ENCODE peak calls at places on chromosomes 3 and 15, in five cellular contexts. One of them, this sample, is unnamed. For H3K4me1, the result is how much of the 10 kb centered on the place peaks cover.

GRCh38 chr3:72692959-72693518 is 155.2 kb downstream of the SHQ1 start:
- DNase-seq in neuronal stem cell: no peak
- DNase-seq in mesenchymal stem cell: no peak
- DNase-seq in H1: no peak
- DNase-seq in trophoblast cell: no peak
- DNase-seq in this sample: peak

GRCh38 chr3:15399970-15400369 is 27.4 kb downstream of the METTL6 start:
- DNase-seq in H1: no peak
- DNase-seq in neuronal stem cell: no peak
- DNase-seq in trophoblast cell: no peak
- DNase-seq in mesenchymal stem cell: no peak
- DNase-seq in this sample: no peak

GRCh38 chr3:153169793-153170386 is 7.9 kb downstream of the RAP2B start:
- DNase-seq in mesenchymal stem cell: no peak
- DNase-seq in neuronal stem cell: no peak
- DNase-seq in H1: no peak
- DNase-seq in trophoblast cell: no peak
- DNase-seq in this sample: no peak

GRCh38 chr3:45654344-45654934 is 34.8 kb upstream of the SACM1L start:
- DNase-seq in H1: no peak
- DNase-seq in mesenchymal stem cell: no peak
- DNase-seq in trophoblast cell: peak
- DNase-seq in neuronal stem cell: no peak
- DNase-seq in this sample: no peak

GRCh38 chr3:71658131-71658530 is 67.1 kb downstream of the EIF4E3 start:
- DNase-seq in neuronal stem cell: no peak
- DNase-seq in mesenchymal stem cell: no peak
- DNase-seq in trophoblast cell: no peak
- DNase-seq in H1: no peak
- DNase-seq in this sample: no peak

GRCh38 chr3:149641011-149641728 is 16.7 kb downstream of the WWTR1 start:
- DNase-seq in H1: no peak
- DNase-seq in trophoblast cell: no peak
- DNase-seq in neuronal stem cell: no peak
- DNase-seq in mesenchymal stem cell: no peak
- DNase-seq in this sample: no peak

GRCh38 chr15:101070502-101071273 is 151.5 kb downstream of the LRRK1 start:
- DNase-seq in trophoblast cell: no peak
- DNase-seq in neuronal stem cell: no peak
- DNase-seq in H1: no peak
- DNase-seq in mesenchymal stem cell: peak
- DNase-seq in this sample: no peak

GRCh38 chr3:33989229-33989628 is 190.8 kb downstream of the PDCD6IP start:
- DNase-seq in neuronal stem cell: no peak
- DNase-seq in trophoblast cell: no peak
- DNase-seq in H1: no peak
- DNase-seq in mesenchymal stem cell: no peak
- DNase-seq in this sample: peak

GRCh38 chr3:20060924-20061323 is 20.7 kb downstream of the KAT2B start:
- DNase-seq in trophoblast cell: peak
- DNase-seq in H1: no peak
- DNase-seq in neuronal stem cell: no peak
- DNase-seq in mesenchymal stem cell: peak
- DNase-seq in this sample: no peak

GRCh38 chr3:58021072-58021959 is 13.1 kb downstream of the FLNB start:
- DNase-seq in trophoblast cell: peak
- DNase-seq in neuronal stem cell: no peak
- DNase-seq in mesenchymal stem cell: no peak
- DNase-seq in H1: no peak
- DNase-seq in this sample: peak

GRCh38 chr3:24060055-24060454 is 115.0 kb downstream of the NR1D2 start:
- DNase-seq in trophoblast cell: peak
- DNase-seq in neuronal stem cell: no peak
- DNase-seq in H1: no peak
- DNase-seq in mesenchymal stem cell: peak
- DNase-seq in this sample: no peak

GRCh38 chr3:139202226-139202958 is 141.4 kb upstream of the MRPS22 start:
- DNase-seq in mesenchymal stem cell: no peak
- DNase-seq in H1: peak
- DNase-seq in neuronal stem cell: peak
- DNase-seq in trophoblast cell: peak
- DNase-seq in this sample: peak

GRCh38 chr15:85707519-85708338 is 87.0 kb downstream of the KLHL25 start:
- DNase-seq in mesenchymal stem cell: peak
- DNase-seq in trophoblast cell: peak
- DNase-seq in H1: no peak
- DNase-seq in neuronal stem cell: no peak
- DNase-seq in this sample: no peak

GRCh38 chr3:126529585-126530170 is 5.7 kb downstream of the CHST13 start:
- DNase-seq in mesenchymal stem cell: no peak
- DNase-seq in H1: no peak
- DNase-seq in neuronal stem cell: no peak
- DNase-seq in trophoblast cell: no peak
- DNase-seq in this sample: no peak

GRCh38 chr3:46470831-46471230 is 6.1 kb upstream of the LTF start:
- DNase-seq in neuronal stem cell: no peak
- DNase-seq in mesenchymal stem cell: no peak
- DNase-seq in trophoblast cell: no peak
- DNase-seq in H1: no peak
- DNase-seq in this sample: peak

GRCh38 chr15:77863491-77864105 is 213.9 kb downstream of the TBC1D2B start:
- DNase-seq in mesenchymal stem cell: no peak
- DNase-seq in neuronal stem cell: no peak
- DNase-seq in trophoblast cell: no peak
- DNase-seq in H1: no peak
- DNase-seq in this sample: peak

GRCh38 chr3:180600473-180600872 is 1.5 kb upstream of the TTC14 start:
- DNase-seq in neuronal stem cell: no peak
- DNase-seq in trophoblast cell: no peak
- DNase-seq in mesenchymal stem cell: no peak
- DNase-seq in H1: no peak
- DNase-seq in this sample: no peak

GRCh38 chr15:40421246-40422157 is 15.9 kb downstream of the IVD start:
- DNase-seq in mesenchymal stem cell: peak
- DNase-seq in H1: peak
- DNase-seq in trophoblast cell: peak
- DNase-seq in neuronal stem cell: peak
- DNase-seq in this sample: peak

GRCh38 chr3:34843479-34843870 is 795.9 kb upstream of the ARPP21 start:
- DNase-seq in trophoblast cell: no peak
- DNase-seq in mesenchymal stem cell: peak
- DNase-seq in neuronal stem cell: no peak
- DNase-seq in H1: no peak
- DNase-seq in this sample: no peak

GRCh38 chr15:60076582-60077263 is 72.6 kb downstream of the FOXB1 start:
- DNase-seq in H1: no peak
- DNase-seq in trophoblast cell: no peak
- DNase-seq in neuronal stem cell: no peak
- DNase-seq in mesenchymal stem cell: no peak
- DNase-seq in this sample: no peak

GRCh38 chr15:70424937-70425411 is 327.3 kb upstream of the TLE3 start:
- DNase-seq in neuronal stem cell: no peak
- DNase-seq in mesenchymal stem cell: no peak
- DNase-seq in trophoblast cell: no peak
- DNase-seq in H1: no peak
- DNase-seq in this sample: no peak

GRCh38 chr15:65258863-65259262 is 27.8 kb downstream of the PARP16 start:
- DNase-seq in mesenchymal stem cell: peak
- DNase-seq in H1: no peak
- DNase-seq in trophoblast cell: no peak
- DNase-seq in neuronal stem cell: no peak
- DNase-seq in this sample: no peak

GRCh38 chr15:89971592-89971997 is 29.5 kb upstream of the ZNF710 start:
- DNase-seq in mesenchymal stem cell: peak
- DNase-seq in neuronal stem cell: peak
- DNase-seq in trophoblast cell: peak
- DNase-seq in H1: peak
- DNase-seq in this sample: peak

GRCh38 chr3:107117922-107118576 is 259.2 kb upstream of the CCDC54 start:
- DNase-seq in H1: peak
- DNase-seq in mesenchymal stem cell: peak
- DNase-seq in neuronal stem cell: peak
- DNase-seq in trophoblast cell: peak
- DNase-seq in this sample: peak

GRCh38 chr3:7929319-7929889 is 572.2 kb upstream of the LMCD1 start:
- DNase-seq in neuronal stem cell: no peak
- DNase-seq in trophoblast cell: no peak
- DNase-seq in H1: no peak
- DNase-seq in mesenchymal stem cell: no peak
- DNase-seq in this sample: no peak

DNA sequence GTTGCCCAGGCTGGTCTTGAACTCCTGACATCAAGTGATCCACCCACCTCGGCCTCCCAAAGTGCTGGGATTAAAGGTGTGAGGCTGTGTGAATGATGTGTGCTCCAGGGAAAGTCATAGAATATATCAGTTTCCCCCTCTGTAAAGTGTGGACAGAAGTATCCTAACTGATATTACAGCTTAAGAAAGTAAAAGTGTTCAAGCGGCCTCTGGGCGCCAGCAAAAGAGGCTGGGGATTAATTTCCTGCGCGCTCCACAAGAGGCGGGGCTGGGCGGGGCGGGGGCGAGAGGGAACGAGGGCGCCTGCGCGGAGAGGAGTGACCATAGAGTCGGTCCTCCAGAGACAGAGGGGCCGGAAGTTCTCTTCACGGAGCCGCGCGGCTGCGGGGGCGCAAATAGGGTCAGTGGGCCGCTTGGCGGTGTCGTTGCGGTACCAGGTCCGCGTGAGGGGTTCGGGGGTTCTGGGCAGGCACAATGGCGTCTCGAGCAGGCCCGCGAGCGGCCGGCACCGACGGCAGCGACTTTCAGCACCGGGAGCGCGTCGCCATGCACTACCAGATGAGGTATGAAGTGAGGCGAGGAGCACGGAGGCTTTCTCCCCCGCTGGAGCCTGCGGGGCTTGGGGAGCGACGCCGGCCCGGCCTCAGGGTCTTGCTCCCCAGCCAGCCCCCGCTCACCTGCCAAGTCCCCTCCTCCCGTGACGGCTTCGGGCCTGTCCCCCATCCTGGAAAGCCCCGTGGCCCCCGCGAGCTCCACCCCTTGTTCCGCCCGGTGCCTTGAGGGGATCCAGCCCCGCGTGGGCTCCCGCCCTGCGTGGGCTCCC is at the start of gene JAGN1:
- DNase-seq in trophoblast cell: peak
- DNase-seq in neuronal stem cell: peak
- DNase-seq in H1: peak
- DNase-seq in mesenchymal stem cell: peak
- DNase-seq in this sample: peak
- H3K27ac ChIP-seq in trophoblast cell: peak
- H3K27ac ChIP-seq in neuronal stem cell: no peak
- H3K27ac ChIP-seq in H1: peak
- H3K27ac ChIP-seq in mesenchymal stem cell: peak
- H3K27ac ChIP-seq in this sample: no peak

DNA sequence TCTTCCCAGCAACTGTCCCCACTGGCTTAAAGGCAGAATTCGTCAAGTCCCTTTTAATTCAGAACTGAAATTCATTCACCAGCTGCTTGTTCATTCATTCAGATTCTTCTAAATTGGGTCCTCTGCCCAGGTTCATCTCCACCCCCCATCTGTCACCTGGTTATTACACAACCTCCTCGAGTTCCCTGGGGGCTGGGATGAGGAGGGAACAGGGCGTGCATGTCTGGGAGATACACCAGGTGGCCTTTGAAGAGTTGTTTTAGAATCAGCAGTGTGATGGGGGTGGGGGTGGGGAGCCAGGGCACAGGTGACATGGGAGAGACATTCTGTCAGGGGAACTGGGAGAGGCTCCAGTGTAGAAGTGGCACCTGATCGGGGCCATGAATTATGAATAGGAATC is 8.2 kb downstream of the SNX33 start:
- DNase-seq in neuronal stem cell: no peak
- DNase-seq in H1: no peak
- DNase-seq in trophoblast cell: no peak
- DNase-seq in mesenchymal stem cell: no peak
- DNase-seq in this sample: no peak
- H2BK12ac ChIP-seq in neuronal stem cell: no peak
- H2BK12ac ChIP-seq in H1: no peak
- H2BK12ac ChIP-seq in trophoblast cell: no peak
- H2BK12ac ChIP-seq in mesenchymal stem cell: no peak
- H2BK12ac ChIP-seq in this sample: no peak

DNA sequence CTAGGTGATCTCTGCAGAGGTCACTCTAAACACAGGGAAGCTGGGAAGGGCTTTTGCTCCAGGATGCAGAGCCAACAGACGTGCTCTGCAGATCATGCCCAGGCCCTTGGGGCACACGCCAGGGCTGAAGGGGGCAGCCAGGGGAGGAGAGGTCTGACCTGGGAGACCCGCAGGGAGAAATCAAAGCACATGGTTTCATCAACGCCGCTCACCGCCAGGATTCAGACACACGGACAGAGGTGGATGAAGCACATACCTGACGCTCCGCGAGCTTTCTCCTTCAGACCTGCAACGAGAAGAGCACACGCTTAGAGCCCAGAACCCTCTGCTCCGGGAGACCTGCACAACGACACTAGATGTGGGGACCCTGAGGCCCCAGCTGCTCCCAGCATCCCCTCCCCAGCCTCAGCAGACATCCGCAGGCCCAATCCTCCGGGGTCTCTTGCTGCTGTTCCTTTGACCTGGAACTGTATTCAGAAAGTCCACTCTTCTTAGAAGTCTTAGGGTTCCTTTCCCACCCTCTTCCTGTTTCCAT is 90.7 kb upstream of the IQSEC1 start:
- DNase-seq in trophoblast cell: no peak
- DNase-seq in neuronal stem cell: no peak
- DNase-seq in H1: no peak
- DNase-seq in mesenchymal stem cell: no peak
- DNase-seq in this sample: no peak
- H3K4me1 ChIP-seq in trophoblast cell: under half
- H3K4me1 ChIP-seq in neuronal stem cell: under half
- H3K4me1 ChIP-seq in H1: under half
- H3K4me1 ChIP-seq in mesenchymal stem cell: under half
- H3K4me1 ChIP-seq in this sample: under half

DNA sequence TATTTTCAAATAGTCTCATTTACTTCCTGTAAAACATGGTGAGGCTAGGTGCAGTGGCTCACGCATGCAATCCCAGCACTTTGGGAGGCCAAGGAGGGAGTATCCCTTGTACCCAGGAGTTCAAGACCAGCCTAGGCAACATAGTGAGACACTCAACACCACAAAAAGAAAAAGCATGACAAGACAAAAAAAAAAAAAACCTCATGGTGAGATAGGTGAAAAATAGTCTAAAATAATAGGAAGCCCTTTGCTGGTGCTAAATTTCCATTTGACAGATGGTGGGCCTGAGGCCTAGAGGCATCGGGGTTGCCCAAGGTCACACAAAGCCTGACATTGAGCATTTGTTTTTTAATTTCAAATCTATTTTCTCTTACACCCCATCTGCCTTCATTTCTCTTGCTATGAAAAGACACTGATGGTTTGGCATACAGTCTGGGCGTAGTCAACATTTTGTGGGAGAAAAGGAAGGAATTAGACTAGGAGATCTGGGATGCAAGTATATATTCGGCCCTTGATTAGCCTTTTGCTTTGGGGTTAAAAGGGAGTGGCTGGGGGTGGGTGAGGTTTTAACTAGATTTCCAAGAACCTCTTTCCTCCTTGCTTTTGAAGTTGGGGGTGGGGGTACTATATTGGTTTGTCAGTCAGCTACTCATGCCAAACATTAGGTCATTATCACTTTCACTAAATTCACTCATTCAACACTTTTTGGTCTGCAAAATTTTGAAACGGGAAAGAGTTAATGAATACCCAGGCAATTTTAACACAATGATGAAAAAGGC is 11.2 kb downstream of the RAB8B start:
- DNase-seq in trophoblast cell: no peak
- DNase-seq in neuronal stem cell: no peak
- DNase-seq in mesenchymal stem cell: no peak
- DNase-seq in H1: no peak
- DNase-seq in this sample: no peak
- H3K27ac ChIP-seq in trophoblast cell: no peak
- H3K27ac ChIP-seq in neuronal stem cell: no peak
- H3K27ac ChIP-seq in mesenchymal stem cell: no peak
- H3K27ac ChIP-seq in H1: no peak
- H3K27ac ChIP-seq in this sample: no peak

This sample was measured in H9.